ENCODE peak calls at places on chromosomes 3 and 15, in four cellular contexts. T, B, W and C are unnamed samples.

GRCh38 chr3:129068291-129068886 is 7.8 kb downstream of the GP9 start:
- DNase-seq in T (no peak), B (no peak), W (no peak), C (no peak)

GRCh38 chr3:135908225-135908624 is 57.3 kb upstream of the PPP2R3A start:
- DNase-seq in T (no peak), B (no peak), W (no peak), C (peak; percentile 87)

GRCh38 chr15:96183927-96184266 is 146.6 kb upstream of the NR2F2 start:
- DNase-seq in T (no peak), B (no peak), W (peak; percentile 55), C (no peak)

GRCh38 chr15:79172032-79172481 is 81.5 kb upstream of the RASGRF1 start:
- DNase-seq in T (peak; percentile 33), B (no peak), W (no peak), C (no peak)

GRCh38 chr3:47419083-47420043 is 38.5 kb downstream of the PTPN23 start:
- DNase-seq in T (no peak), B (no peak), W (no peak), C (no peak)

GRCh38 chr3:170222647-170223541 is 670 bp downstream of the PRKCI start:
- DNase-seq in T (peak; percentile 67), B (peak; percentile 11), W (peak; percentile 41), C (no peak)

GRCh38 chr3:122577409-122578028 is at the start of gene PARP15:
- DNase-seq in T (no peak), B (no peak), W (no peak), C (no peak)

GRCh38 chr3:38267689-38268477 is 2.3 kb downstream of the SLC22A13 start:
- DNase-seq in T (no peak), B (no peak), W (no peak), C (no peak)

GRCh38 chr15:93658026-93658790 is 569.2 kb upstream of the RGMA start:
- DNase-seq in T (no peak), B (no peak), W (no peak), C (no peak)

GRCh38 chr3:57060089-57060829 is at the start of gene SPATA12:
- DNase-seq in T (peak; percentile 50), B (peak; percentile 89), W (peak; percentile 89), C (peak; percentile 96)

GRCh38 chr15:90868261-90868689 is at the start of gene FURIN:
- DNase-seq in T (no peak), B (no peak), W (no peak), C (no peak)

GRCh38 chr15:95624616-95625361 is 705.7 kb upstream of the NR2F2 start:
- DNase-seq in T (no peak), B (no peak), W (no peak), C (no peak)

GRCh38 chr3:43723121-43723734 is 32.5 kb downstream of the ABHD5 start:
- DNase-seq in T (no peak), B (peak; percentile 40), W (peak; percentile 14), C (no peak)

GRCh38 chr15:41992151-41992802 is 19.9 kb upstream of the EHD4 start:
- DNase-seq in T (no peak), B (no peak), W (no peak), C (no peak)

GRCh38 chr3:193865879-193866480 is 270.0 kb upstream of the HES1 start:
- DNase-seq in T (no peak), B (no peak), W (no peak), C (no peak)

GRCh38 chr3:163838769-163839168 is 1239.5 kb downstream of the SI start:
- DNase-seq in T (no peak), B (no peak), W (no peak), C (no peak)

GRCh38 chr3:155766206-155766605 is 21.3 kb upstream of the PLCH1 start:
- DNase-seq in T (no peak), B (no peak), W (peak; percentile 44), C (peak; percentile 24)

GRCh38 chr3:52086939-52087675 is 30.7 kb upstream of the DUSP7 start:
- DNase-seq in T (peak; percentile 5), B (no peak), W (no peak), C (no peak)

GRCh38 chr3:9067352-9067975 is 104.2 kb upstream of the RAD18 start:
- DNase-seq in T (no peak), B (peak; percentile 67), W (peak; percentile 66), C (no peak)

GRCh38 chr3:8458711-8459110 is 42.9 kb upstream of the LMCD1 start:
- DNase-seq in T (no peak), B (peak; percentile 75), W (no peak), C (no peak)

GRCh38 chr3:5581743-5582142 is 394.2 kb downstream of the EDEM1 start:
- DNase-seq in T (no peak), B (no peak), W (no peak), C (no peak)
- H3K27ac ChIP-seq in T (no peak overlapping the region), B (no peak overlapping the region), W (no peak overlapping the region), C (no peak overlapping the region)

DNA sequence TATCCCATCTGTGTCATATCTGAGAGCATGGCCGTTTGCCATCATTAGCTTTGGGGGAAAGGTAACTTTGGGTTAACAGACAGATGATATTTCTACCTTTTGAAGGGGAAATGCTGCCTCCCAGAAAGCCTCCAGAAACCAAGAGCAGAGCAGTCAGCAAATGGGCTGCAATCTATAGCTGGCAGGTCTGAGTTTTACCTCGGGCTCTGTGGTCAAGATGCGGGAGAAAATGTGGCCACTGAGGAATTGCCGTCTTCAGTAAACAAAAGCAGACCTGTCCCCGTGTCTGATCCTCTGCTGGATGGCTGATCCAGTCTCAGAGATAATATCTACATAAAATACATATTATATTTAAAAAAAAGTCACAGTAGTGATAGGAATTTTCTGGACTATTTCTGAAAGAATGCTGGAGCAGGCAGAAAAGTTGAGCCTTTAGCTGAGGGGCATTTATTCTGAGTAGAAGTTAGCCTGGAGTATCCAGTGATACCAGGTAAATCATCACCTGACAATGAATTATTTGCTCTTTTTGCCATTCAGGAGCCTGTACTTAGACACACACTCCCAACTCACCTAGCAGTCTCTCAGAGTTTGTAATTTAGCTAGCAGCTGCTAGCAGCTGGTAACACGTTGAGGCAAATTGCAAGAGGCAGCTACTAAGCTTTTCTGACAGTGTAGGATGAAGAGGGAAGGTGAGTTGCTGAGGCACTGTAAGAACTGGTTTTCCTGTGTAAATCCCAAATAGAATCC is 285.3 kb upstream of the RARB start:
- DNase-seq in T (no peak), B (no peak), W (no peak), C (no peak)
- H3K27ac ChIP-seq in T (no peak overlapping the region), B (no peak overlapping the region), W (no peak overlapping the region), C (no peak overlapping the region)

DNA sequence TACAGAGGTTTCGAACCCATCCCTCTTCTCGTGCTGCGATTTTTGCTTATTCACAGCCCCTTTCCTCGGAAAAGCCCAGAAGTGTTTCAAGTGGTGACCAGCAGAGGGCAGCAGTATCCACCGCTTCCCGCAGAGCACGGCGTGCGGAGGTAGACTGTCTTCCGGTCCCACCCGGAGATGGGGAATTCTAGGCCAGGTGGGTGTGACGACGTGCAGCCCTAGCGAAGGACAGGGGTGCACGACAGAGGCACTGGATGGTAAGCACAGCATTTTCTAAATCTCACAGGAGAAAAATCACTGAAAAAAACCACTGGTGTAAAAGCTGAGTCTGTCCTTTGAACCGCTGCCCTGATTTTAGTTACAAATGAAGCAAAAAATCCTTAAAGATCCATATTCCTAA is 7.4 kb upstream of the PSMD6 start:
- DNase-seq in T (peak; percentile 73), B (peak; percentile 35), W (peak; percentile 88), C (no peak)
- H3K27ac ChIP-seq in T (no peak overlapping the region), B (no peak overlapping the region), W (peak overlapping the region; percentile 85), C (no peak overlapping the region)

DNA sequence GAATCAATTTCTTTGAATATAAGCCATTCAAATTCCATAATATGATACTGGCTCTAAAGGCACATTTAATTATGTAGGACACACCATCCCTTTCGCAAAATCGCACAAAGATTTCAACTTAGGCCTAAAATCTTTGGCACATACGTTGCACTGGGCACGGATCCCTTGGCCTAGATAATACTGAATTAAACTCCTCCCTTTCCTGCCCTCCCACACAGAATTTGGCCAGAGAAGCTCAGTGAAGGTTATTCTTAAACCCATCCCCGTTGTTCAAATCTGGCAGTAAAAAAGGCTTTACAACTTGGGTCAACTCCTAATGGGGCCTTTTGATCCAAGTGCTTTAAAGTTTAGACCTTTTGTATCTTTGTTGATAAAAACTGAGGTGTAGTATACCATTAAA is 247.2 kb downstream of the PTPRG start:
- DNase-seq in T (peak; percentile 30), B (no peak), W (no peak), C (no peak)
- H3K27ac ChIP-seq in T (no peak overlapping the region), B (no peak overlapping the region), W (no peak overlapping the region), C (no peak overlapping the region)

DNA sequence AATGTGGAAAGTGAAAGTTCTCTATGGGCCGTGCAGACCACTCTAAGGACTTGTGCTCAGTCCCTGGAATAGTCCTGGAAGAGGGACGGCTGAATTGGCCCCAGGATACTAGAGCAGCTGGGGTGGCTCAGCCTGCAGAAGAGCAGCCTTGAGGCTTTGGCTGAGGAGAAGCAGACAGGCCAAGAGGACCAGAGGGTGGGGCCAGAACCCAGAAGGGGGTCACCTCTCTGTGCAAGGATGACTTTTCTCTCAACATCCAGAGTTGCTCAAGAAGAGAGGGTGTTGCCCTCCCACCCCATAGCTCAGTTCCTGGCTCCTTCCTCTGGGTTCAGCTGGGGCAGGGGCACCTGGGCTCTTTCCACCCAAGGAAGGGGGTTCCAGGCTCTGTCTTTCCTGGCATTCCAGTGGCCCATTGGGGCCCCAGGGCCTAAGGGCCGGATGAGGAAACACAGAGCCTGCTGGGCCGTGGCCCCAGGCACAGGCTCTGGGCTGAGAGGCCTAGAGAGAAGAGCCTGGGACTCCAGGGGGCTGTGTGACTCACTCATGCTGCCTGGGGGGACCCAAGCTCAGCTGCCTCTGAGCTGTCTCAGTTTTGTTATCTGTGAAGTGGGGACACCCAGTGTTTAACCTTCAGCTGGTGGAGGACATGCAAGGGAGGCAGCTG is 8.5 kb upstream of the FBLN2 start:
- DNase-seq in T (no peak), B (no peak), W (no peak), C (no peak)
- H3K27ac ChIP-seq in T (no peak overlapping the region), B (no peak overlapping the region), W (peak overlapping the region; percentile 83), C (no peak overlapping the region)